ENCODE peak calls at places on chromosomes 7 and 10, in six cellular contexts. A is BJ, G is cardiac fibroblast, X is HCT116, R is mammary epithelial cell, J is stomach. H is an unnamed sample.

GRCh38 chr10:114607358-114607998 is 50.6 kb downstream of the ABLIM1 start:
- DNase-seq in J (no peak), G (peak), A (no peak), X (no peak), R (peak), H (no peak)

GRCh38 chr10:125144693-125145623 is 15.4 kb downstream of the CTBP2 start:
- DNase-seq in A (no peak), G (peak), R (peak), X (peak), J (no peak), H (no peak)

GRCh38 chr10:62454696-62455451 is 80.7 kb downstream of the ZNF365 start:
- DNase-seq in R (peak), A (peak), G (peak), X (no peak), J (no peak), H (no peak)

GRCh38 chr10:75736889-75737610 is 305.6 kb downstream of the LRMDA start:
- DNase-seq in G (no peak), R (peak), J (no peak), X (no peak), A (no peak), H (no peak)

GRCh38 chr10:86671985-86672710 is 3.8 kb downstream of the LDB3 start:
- DNase-seq in A (no peak), R (no peak), G (peak), X (no peak), J (no peak), H (no peak)

GRCh38 chr10:107561136-107561650 is 396.7 kb upstream of the SORCS1 start:
- DNase-seq in A (no peak), G (no peak), X (no peak), J (no peak), R (no peak), H (no peak)

GRCh38 chr7:74185016-74185415 is 10.9 kb downstream of the EIF4H start:
- DNase-seq in J (no peak), R (no peak), A (no peak), G (no peak), X (no peak), H (no peak)

GRCh38 chr7:39987641-39988347 is 37.7 kb downstream of the CDK13 start:
- DNase-seq in A (no peak), R (no peak), G (no peak), X (no peak), J (no peak), H (no peak)

GRCh38 chr7:97215556-97215955 is 98.1 kb downstream of the SDHAF3 start:
- DNase-seq in J (no peak), X (no peak), G (no peak), R (no peak), A (no peak), H (no peak)

GRCh38 chr7:87886875-87887274 is 10.6 kb downstream of the DBF4 start:
- DNase-seq in G (peak), R (peak), X (peak), A (no peak), J (no peak), H (no peak)

GRCh38 chr10:99730026-99730425 is 1.9 kb downstream of the COX15 start:
- DNase-seq in A (no peak), X (no peak), J (no peak), G (peak), R (peak), H (peak)

GRCh38 chr10:99731296-99732032 is 463 bp downstream of the COX15 start:
- DNase-seq in A (no peak), J (no peak), X (no peak), G (no peak), R (no peak), H (no peak)

GRCh38 chr10:99732033-99732912 is at the start of the genes COX15 and CUTC:
- DNase-seq in A (peak), G (peak), X (peak), R (peak), J (peak), H (peak)

DNA sequence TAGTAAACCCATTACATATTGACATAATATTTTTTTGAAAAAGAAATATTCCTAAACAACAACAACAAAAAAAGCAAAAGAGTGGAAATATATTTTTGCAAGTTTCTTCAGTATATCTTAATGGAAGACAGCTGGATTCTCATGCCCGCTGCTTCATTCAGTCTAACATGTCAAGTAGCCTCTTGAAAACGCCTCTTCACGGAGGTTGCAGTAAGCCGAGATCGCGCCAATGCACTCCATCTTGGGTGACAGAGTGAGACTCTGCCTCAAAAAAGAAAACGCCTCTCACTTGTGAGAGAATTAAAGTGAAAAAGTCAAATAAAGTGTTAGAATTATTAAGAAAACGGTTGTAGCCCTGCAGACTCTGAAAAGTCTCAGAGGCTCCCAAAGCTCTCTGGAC is 1.3 kb downstream of the CUTC start:
- DNase-seq in G (no peak), R (no peak), J (no peak), X (no peak), A (no peak), H (no peak)
- H3K4me3 ChIP-seq in G (no peak), R (peak), J (peak), X (peak), A (no peak), H (peak)

GRCh38 chr10:69092959-69093850 is 5.3 kb downstream of the SRGN start:
- DNase-seq in A (peak), R (peak), X (peak), G (peak), J (peak), H (no peak)
- H3K4me3 ChIP-seq in A (no peak), R (no peak), X (no peak), G (no peak), J (peak), H (no peak)

DNA sequence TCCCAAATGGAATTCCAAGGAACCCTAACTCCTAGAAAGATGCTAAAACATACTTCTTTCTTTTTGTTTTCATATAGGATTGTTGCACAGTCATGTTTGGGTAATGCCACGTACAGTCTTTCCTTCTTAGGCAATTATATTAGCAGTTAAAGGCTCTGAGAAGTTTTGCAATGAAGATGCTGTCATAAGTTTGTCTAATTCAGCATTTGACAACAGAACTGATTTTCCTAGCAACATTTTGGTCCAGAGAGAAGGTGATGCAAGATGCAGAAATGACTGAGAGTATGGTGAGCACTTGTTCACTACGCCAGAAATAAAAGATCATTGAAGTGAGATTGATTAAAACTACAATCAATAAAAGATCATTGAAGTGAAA is 184.0 kb upstream of the PLXNA4 start:
- DNase-seq in J (no peak), A (no peak), G (no peak), X (no peak), R (no peak), H (no peak)
- H3K4me3 ChIP-seq in J (no peak), A (no peak), G (no peak), X (no peak), R (no peak), H (no peak)

GRCh38 chr7:101121996-101122932 is 4.6 kb upstream of the SERPINE1 start:
- DNase-seq in A (peak), R (peak), G (peak), J (peak), X (peak), H (peak)
- H3K4me3 ChIP-seq in A (peak), R (no peak), G (peak), J (peak), X (peak), H (peak)

DNA sequence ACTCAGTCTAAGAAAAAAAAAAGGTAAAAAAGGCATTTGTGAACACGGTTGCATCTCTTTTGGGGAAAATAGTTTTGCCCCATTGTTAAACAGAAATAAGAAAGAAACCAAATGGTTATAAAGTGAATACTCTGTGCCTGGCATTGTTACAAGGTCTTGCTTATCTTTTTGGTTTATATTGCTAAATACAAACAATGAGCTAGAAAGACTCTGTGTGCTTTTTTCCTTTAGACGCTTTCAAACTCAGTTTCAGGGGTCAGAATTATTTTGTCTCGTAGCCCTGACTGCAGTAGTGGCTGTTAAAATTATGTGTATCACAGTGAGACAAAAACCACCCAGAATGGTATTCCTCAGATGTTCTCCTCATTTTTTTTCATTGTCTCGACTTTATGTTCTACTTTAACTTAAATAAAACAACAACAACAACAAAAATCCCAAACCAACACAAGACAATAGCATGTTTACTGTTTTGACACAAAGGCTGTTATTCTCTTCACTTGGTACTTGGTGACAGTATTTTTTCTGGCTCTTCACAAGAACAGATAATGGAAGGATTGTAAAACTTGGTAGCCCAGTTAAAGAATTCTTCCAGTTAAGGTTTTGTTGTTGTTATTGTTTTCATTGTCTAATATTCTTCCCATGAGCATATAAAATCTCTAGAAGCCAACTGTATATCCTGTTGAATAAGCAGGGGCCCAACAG is 190.1 kb downstream of the PLXDC2 start:
- DNase-seq in A (no peak), J (no peak), G (peak), X (no peak), R (no peak), H (no peak)
- H3K4me3 ChIP-seq in A (no peak), J (no peak), G (no peak), X (no peak), R (no peak), H (no peak)

GRCh38 chr7:768881-769504 is 41.9 kb upstream of the PRKAR1B start:
- DNase-seq in R (no peak), J (peak), G (peak), X (no peak), A (no peak), H (peak)

GRCh38 chr7:770336-770735 is 43.3 kb upstream of the PRKAR1B start:
- DNase-seq in R (no peak), X (no peak), G (no peak), A (no peak), J (no peak), H (no peak)

GRCh38 chr7:767580-767940 is 40.5 kb upstream of the PRKAR1B start:
- DNase-seq in A (no peak), G (no peak), J (no peak), R (peak), X (no peak), H (no peak)

GRCh38 chr7:770786-771185 is 43.7 kb upstream of the PRKAR1B start:
- DNase-seq in J (no peak), A (no peak), X (no peak), G (no peak), R (no peak), H (no peak)

DNA sequence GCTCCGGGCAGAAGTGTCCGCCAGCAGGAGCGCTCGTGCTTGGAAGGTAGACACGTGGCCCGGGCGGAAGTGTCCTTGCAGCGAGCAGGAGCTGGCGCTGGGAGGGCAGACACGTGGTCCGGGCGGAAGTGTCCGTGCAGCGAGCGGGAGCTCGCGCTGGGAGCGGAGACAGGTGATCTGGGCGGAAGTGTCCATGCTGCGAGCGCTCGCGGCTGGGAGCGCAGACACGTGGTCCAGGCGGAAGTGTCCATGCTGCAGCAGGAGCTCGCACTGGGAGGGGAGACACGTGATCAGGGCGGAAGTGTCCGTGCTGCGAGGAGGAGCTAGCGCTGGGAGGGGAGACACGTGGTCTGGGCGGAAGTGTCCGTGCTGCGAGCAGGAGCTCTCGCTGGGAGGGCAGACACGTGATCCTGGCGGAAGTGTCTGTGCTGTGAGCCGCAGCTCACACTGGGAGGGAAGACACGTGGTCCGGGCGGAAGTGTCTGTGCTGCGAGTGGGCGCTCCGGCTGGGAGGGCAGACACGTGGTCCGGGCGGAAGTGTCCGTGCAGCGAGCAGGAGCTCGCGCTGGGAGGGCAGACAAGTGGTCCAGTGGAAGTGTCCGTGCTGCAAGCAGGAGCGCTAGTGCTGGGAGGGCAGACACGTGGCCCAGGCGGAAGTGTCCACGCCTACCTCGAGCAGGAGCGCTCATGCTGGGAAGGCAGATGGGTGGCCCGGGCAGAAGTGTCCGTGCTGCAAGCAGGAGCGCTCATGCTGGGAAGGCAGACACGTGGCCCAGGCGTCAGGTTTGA is 41.1 kb upstream of the PRKAR1B start:
- DNase-seq in A (no peak), G (no peak), X (no peak), R (no peak), J (no peak), H (no peak)
- H3K4me3 ChIP-seq in A (no peak), G (no peak), X (no peak), R (no peak), J (no peak), H (no peak)

GRCh38 chr10:26567349-26567721 is 129.2 kb downstream of the APBB1IP start:
- DNase-seq in J (no peak), R (no peak), G (no peak), A (no peak), X (no peak), H (no peak)
- H3K4me3 ChIP-seq in J (peak), R (no peak), G (peak), A (peak), X (no peak), H (peak)

GRCh38 chr7:42494722-42495121 is 257.7 kb upstream of the GLI3 start:
- DNase-seq in A (no peak), R (peak), J (no peak), G (no peak), X (no peak), H (no peak)

GRCh38 chr7:42495251-42495650 is 258.2 kb upstream of the GLI3 start:
- DNase-seq in A (no peak), G (peak), X (no peak), J (no peak), R (peak), H (no peak)

GRCh38 chr7:42492895-42493294 is 255.9 kb upstream of the GLI3 start:
- DNase-seq in X (no peak), J (no peak), R (no peak), G (no peak), A (no peak), H (no peak)

GRCh38 chr7:42494199-42494710 is 257.2 kb upstream of the GLI3 start:
- DNase-seq in X (no peak), R (peak), G (no peak), A (no peak), J (no peak), H (no peak)

DNA sequence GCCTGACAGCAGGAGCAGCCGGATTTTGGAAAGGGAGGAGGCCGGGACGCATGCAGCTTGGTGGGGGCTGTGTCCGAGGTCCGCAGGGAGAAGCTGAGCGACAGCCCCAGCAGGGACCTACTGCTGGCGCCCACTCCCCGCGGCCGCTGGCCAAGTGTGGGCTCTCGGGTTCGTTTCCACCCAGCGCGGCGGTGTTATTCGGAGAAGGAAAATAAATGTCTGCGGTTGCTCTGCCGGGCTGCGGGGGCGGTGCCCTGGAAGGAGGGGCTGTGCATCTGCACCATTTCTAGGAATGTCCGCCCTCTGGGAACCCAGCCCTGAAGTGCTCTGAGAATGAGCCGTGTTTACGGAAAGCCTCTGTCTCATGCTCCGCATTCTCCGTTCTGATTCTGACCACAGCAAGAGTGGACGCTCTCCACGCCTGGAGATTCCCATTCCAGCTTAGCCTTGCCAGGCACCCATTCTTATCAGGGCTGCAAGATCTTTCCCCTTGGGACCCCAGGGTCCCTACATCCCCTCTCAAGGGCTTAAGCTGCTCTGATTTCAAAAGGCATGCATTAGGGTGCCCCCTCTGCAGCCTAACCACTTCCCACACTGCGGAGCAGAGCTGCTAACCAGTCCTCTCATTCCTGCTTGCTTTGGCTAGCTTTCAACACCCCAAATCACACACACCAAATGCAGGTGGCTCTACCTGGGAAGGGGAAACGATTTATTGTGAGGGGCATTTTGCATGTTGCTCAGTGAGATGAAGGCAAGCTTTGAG is 256.6 kb upstream of the GLI3 start:
- DNase-seq in G (peak), J (peak), A (peak), X (no peak), R (peak), H (peak)
- H3K4me3 ChIP-seq in G (peak), J (peak), A (peak), X (no peak), R (peak), H (peak)

GRCh38 chr10:78121801-78122200 is 88.1 kb downstream of the RPS24 start:
- DNase-seq in J (no peak), X (no peak), G (no peak), A (no peak), R (no peak), H (no peak)
- H3K4me3 ChIP-seq in J (no peak), X (no peak), G (no peak), A (no peak), R (no peak), H (no peak)

H was measured in skeletal muscle cell.